ENCODE peak calls at places on chromosomes 13 and 19, in five cellular contexts. One of them, this sample, is unnamed. For H3K9me3, the result is how much of the 10 kb centered on the place peaks cover.

GRCh38 chr13:47798906-47799305 is 202.2 kb downstream of the SUCLA2 start:
- DNase-seq in neural progenitor cell: no peak
- DNase-seq in AG04450: no peak
- DNase-seq in neuronal stem cell: no peak
- DNase-seq in cardiac muscle cell: peak
- DNase-seq in this sample: no peak

GRCh38 chr13:99740261-99740979 is 231.1 kb downstream of the ZIC5 start:
- DNase-seq in neural progenitor cell: no peak
- DNase-seq in AG04450: no peak
- DNase-seq in neuronal stem cell: no peak
- DNase-seq in cardiac muscle cell: no peak
- DNase-seq in this sample: no peak

GRCh38 chr19:6963937-6964336 is 57.3 kb downstream of the MBD3L2B start:
- DNase-seq in neural progenitor cell: no peak
- DNase-seq in AG04450: no peak
- DNase-seq in neuronal stem cell: no peak
- DNase-seq in cardiac muscle cell: no peak
- DNase-seq in this sample: peak

GRCh38 chr13:113041293-113041690 is 64.3 kb upstream of the F7 start:
- DNase-seq in neural progenitor cell: no peak
- DNase-seq in AG04450: no peak
- DNase-seq in neuronal stem cell: no peak
- DNase-seq in cardiac muscle cell: no peak
- DNase-seq in this sample: no peak

GRCh38 chr13:65864039-65864438 is 1366.1 kb downstream of the PCDH9 start:
- DNase-seq in neural progenitor cell: no peak
- DNase-seq in AG04450: no peak
- DNase-seq in neuronal stem cell: no peak
- DNase-seq in cardiac muscle cell: no peak
- DNase-seq in this sample: no peak

GRCh38 chr13:79386125-79386822 is 19.8 kb downstream of the RBM26 start:
- DNase-seq in neural progenitor cell: no peak
- DNase-seq in AG04450: no peak
- DNase-seq in neuronal stem cell: no peak
- DNase-seq in cardiac muscle cell: no peak
- DNase-seq in this sample: no peak

GRCh38 chr19:34254552-34255432 is at the start of gene GARRE1:
- DNase-seq in neural progenitor cell: peak
- DNase-seq in AG04450: no peak
- DNase-seq in neuronal stem cell: peak
- DNase-seq in cardiac muscle cell: peak
- DNase-seq in this sample: peak

GRCh38 chr13:100443278-100443997 is 145.2 kb downstream of the GGACT start:
- DNase-seq in neural progenitor cell: no peak
- DNase-seq in AG04450: no peak
- DNase-seq in neuronal stem cell: no peak
- DNase-seq in cardiac muscle cell: no peak
- DNase-seq in this sample: no peak

GRCh38 chr13:113742000-113742441 is 17.0 kb upstream of the TMEM255B start:
- DNase-seq in neural progenitor cell: peak
- DNase-seq in AG04450: no peak
- DNase-seq in neuronal stem cell: no peak
- DNase-seq in cardiac muscle cell: peak
- DNase-seq in this sample: peak

GRCh38 chr19:43718627-43719377 is 2.9 kb downstream of the IRGC start:
- DNase-seq in neural progenitor cell: no peak
- DNase-seq in AG04450: no peak
- DNase-seq in neuronal stem cell: no peak
- DNase-seq in cardiac muscle cell: no peak
- DNase-seq in this sample: no peak

GRCh38 chr19:8148410-8149231 is 771 bp downstream of the FBN3 start:
- DNase-seq in neural progenitor cell: peak
- DNase-seq in AG04450: no peak
- DNase-seq in neuronal stem cell: peak
- DNase-seq in cardiac muscle cell: no peak
- DNase-seq in this sample: peak

GRCh38 chr13:46633416-46633815 is 80.4 kb downstream of the LRCH1 start:
- DNase-seq in neural progenitor cell: no peak
- DNase-seq in AG04450: peak
- DNase-seq in neuronal stem cell: no peak
- DNase-seq in cardiac muscle cell: peak
- DNase-seq in this sample: no peak

GRCh38 chr19:8468761-8469458 is 24.1 kb downstream of the HNRNPM start:
- DNase-seq in neural progenitor cell: no peak
- DNase-seq in AG04450: peak
- DNase-seq in neuronal stem cell: no peak
- DNase-seq in cardiac muscle cell: peak
- DNase-seq in this sample: no peak

GRCh38 chr19:35742121-35742724 is at the start of gene IGFLR1:
- DNase-seq in neural progenitor cell: no peak
- DNase-seq in AG04450: no peak
- DNase-seq in neuronal stem cell: no peak
- DNase-seq in cardiac muscle cell: no peak
- DNase-seq in this sample: no peak

GRCh38 chr19:40233811-40234389 is 7.4 kb upstream of the CCNP start:
- DNase-seq in neural progenitor cell: no peak
- DNase-seq in AG04450: no peak
- DNase-seq in neuronal stem cell: no peak
- DNase-seq in cardiac muscle cell: no peak
- DNase-seq in this sample: no peak

GRCh38 chr19:6997679-6998445 is 23.4 kb downstream of the MBD3L2B start:
- DNase-seq in neural progenitor cell: no peak
- DNase-seq in AG04450: no peak
- DNase-seq in neuronal stem cell: no peak
- DNase-seq in cardiac muscle cell: peak
- DNase-seq in this sample: no peak

GRCh38 chr19:19627716-19628498 is at the start of gene LPAR2:
- DNase-seq in neural progenitor cell: peak
- DNase-seq in AG04450: no peak
- DNase-seq in neuronal stem cell: peak
- DNase-seq in cardiac muscle cell: peak
- DNase-seq in this sample: no peak

GRCh38 chr13:70310720-70311119 is 202.5 kb upstream of the KLHL1 start:
- DNase-seq in neural progenitor cell: peak
- DNase-seq in AG04450: no peak
- DNase-seq in neuronal stem cell: peak
- DNase-seq in cardiac muscle cell: no peak
- DNase-seq in this sample: peak

GRCh38 chr13:101785858-101786257 is 333.4 kb downstream of the ITGBL1 start:
- DNase-seq in neural progenitor cell: peak
- DNase-seq in AG04450: no peak
- DNase-seq in neuronal stem cell: peak
- DNase-seq in cardiac muscle cell: no peak
- DNase-seq in this sample: peak

GRCh38 chr13:58463841-58464240 is 832.3 kb downstream of the PCDH17 start:
- DNase-seq in neural progenitor cell: no peak
- DNase-seq in AG04450: no peak
- DNase-seq in neuronal stem cell: no peak
- DNase-seq in cardiac muscle cell: no peak
- DNase-seq in this sample: no peak

GRCh38 chr19:18896421-18896841 is 473 bp upstream of the CERS1 start:
- DNase-seq in neural progenitor cell: peak
- DNase-seq in AG04450: no peak
- DNase-seq in neuronal stem cell: no peak
- DNase-seq in cardiac muscle cell: no peak
- DNase-seq in this sample: no peak

GRCh38 chr13:42997381-42997780 is 5.3 kb upstream of the EPSTI1 start:
- DNase-seq in neural progenitor cell: no peak
- DNase-seq in AG04450: no peak
- DNase-seq in neuronal stem cell: no peak
- DNase-seq in cardiac muscle cell: peak
- DNase-seq in this sample: no peak

GRCh38 chr13:75299913-75300862 is 181.8 kb downstream of the TBC1D4 start:
- DNase-seq in neural progenitor cell: no peak
- DNase-seq in AG04450: no peak
- DNase-seq in neuronal stem cell: no peak
- DNase-seq in cardiac muscle cell: peak
- DNase-seq in this sample: no peak

GRCh38 chr13:91185294-91185863 is 162.1 kb upstream of the MIR17HG start:
- DNase-seq in neural progenitor cell: peak
- DNase-seq in AG04450: no peak
- DNase-seq in neuronal stem cell: no peak
- DNase-seq in cardiac muscle cell: peak
- DNase-seq in this sample: no peak

GRCh38 chr19:6536138-6536671 is 5.4 kb downstream of the TNFSF9 start:
- DNase-seq in neural progenitor cell: peak
- DNase-seq in AG04450: no peak
- DNase-seq in neuronal stem cell: no peak
- DNase-seq in cardiac muscle cell: peak
- DNase-seq in this sample: peak

GRCh38 chr13:51729853-51730553 is 74.0 kb downstream of the DHRS12 start:
- DNase-seq in neural progenitor cell: no peak
- DNase-seq in AG04450: peak
- DNase-seq in neuronal stem cell: no peak
- DNase-seq in cardiac muscle cell: peak
- DNase-seq in this sample: no peak

GRCh38 chr19:1211494-1212234 is 6.1 kb downstream of the STK11 start:
- DNase-seq in neural progenitor cell: peak
- DNase-seq in AG04450: no peak
- DNase-seq in neuronal stem cell: no peak
- DNase-seq in cardiac muscle cell: peak
- DNase-seq in this sample: no peak

GRCh38 chr13:19055611-19056010 is 126.0 kb downstream of the TUBA3C start:
- DNase-seq in neural progenitor cell: no peak
- DNase-seq in AG04450: no peak
- DNase-seq in neuronal stem cell: no peak
- DNase-seq in cardiac muscle cell: no peak
- DNase-seq in this sample: no peak
- H3K9me3 ChIP-seq in neural progenitor cell: under half
- H3K9me3 ChIP-seq in AG04450: half or more
- H3K9me3 ChIP-seq in neuronal stem cell: half or more
- H3K9me3 ChIP-seq in cardiac muscle cell: under half
- H3K9me3 ChIP-seq in this sample: under half

DNA sequence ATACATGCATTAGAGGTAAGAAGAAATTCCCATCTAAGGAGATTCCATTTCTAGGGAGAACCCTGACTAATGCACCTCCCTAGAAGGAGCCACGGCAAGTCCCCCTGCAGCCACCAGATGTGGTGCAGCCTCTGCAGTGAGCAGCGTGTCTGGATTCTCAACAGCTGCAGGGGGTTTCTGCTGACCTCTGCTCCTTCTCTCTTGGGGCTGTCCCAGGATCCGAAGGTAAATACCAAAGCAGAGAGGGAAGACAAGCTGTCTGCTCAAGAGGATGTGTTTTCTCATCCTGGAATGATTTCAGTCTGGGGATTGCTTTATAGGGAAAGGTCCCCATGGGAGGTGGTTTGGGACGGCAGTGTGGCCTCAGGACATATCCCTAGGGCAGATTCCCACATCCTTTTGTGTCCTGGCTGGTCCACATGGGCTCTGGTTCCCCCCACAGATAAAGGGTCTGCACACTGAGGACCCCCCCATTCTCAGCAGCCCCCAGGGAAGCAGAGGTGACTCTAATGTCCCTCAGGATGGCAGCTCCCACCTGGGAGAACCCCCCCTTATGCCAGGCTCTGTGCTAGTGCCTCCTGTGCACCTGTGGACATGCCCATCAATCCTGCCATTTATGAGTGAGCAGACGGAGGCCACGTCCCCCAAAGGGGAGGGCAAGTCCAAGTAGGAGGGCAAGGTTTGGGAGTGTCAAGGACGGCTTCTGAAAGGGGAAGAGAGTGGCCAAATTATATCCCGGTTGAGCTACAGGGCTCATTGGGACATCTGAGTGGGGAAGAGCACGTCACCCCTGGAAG is 10.3 kb upstream of the OR10H5 start:
- DNase-seq in neural progenitor cell: no peak
- DNase-seq in AG04450: no peak
- DNase-seq in neuronal stem cell: no peak
- DNase-seq in cardiac muscle cell: no peak
- DNase-seq in this sample: no peak
- H3K9me3 ChIP-seq in neural progenitor cell: under half
- H3K9me3 ChIP-seq in AG04450: under half
- H3K9me3 ChIP-seq in neuronal stem cell: under half
- H3K9me3 ChIP-seq in cardiac muscle cell: under half
- H3K9me3 ChIP-seq in this sample: under half

DNA sequence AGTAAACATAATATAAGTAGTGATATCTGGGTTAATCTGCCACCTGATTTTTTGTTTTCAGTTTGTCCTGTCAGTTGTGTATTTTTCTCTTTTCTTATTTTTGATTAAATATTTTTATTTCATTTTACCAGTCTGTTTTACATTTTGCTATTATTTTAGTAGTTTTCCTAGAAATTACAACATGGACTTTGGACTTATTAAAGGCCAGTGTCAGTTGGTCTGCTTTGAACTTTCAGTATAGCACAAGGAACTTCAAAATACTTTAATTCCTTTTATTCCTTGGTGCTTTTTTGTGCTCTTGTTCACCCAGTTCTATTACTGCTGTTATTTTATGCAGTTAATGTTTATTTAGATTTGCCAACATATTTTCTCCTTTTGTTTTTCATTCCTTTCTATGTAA is 149.6 kb downstream of the PDS5B start:
- DNase-seq in neural progenitor cell: no peak
- DNase-seq in AG04450: no peak
- DNase-seq in neuronal stem cell: no peak
- DNase-seq in cardiac muscle cell: no peak
- DNase-seq in this sample: no peak
- H3K9me3 ChIP-seq in neural progenitor cell: under half
- H3K9me3 ChIP-seq in AG04450: under half
- H3K9me3 ChIP-seq in neuronal stem cell: under half
- H3K9me3 ChIP-seq in cardiac muscle cell: under half
- H3K9me3 ChIP-seq in this sample: under half

GRCh38 chr19:4602915-4603314 is 36.4 kb upstream of the TNFAIP8L1 start:
- DNase-seq in neural progenitor cell: no peak
- DNase-seq in AG04450: no peak
- DNase-seq in neuronal stem cell: no peak
- DNase-seq in cardiac muscle cell: no peak
- DNase-seq in this sample: no peak

GRCh38 chr19:4606921-4607678 is 32.2 kb upstream of the TNFAIP8L1 start:
- DNase-seq in neural progenitor cell: peak
- DNase-seq in AG04450: no peak
- DNase-seq in neuronal stem cell: peak
- DNase-seq in cardiac muscle cell: peak
- DNase-seq in this sample: peak

GRCh38 chr19:4604912-4605311 is 34.4 kb upstream of the TNFAIP8L1 start:
- DNase-seq in neural progenitor cell: no peak
- DNase-seq in AG04450: no peak
- DNase-seq in neuronal stem cell: no peak
- DNase-seq in cardiac muscle cell: no peak
- DNase-seq in this sample: no peak

GRCh38 chr19:4609878-4610511 is 29.3 kb upstream of the TNFAIP8L1 start:
- DNase-seq in neural progenitor cell: no peak
- DNase-seq in AG04450: no peak
- DNase-seq in neuronal stem cell: no peak
- DNase-seq in cardiac muscle cell: no peak
- DNase-seq in this sample: peak

GRCh38 chr19:4606181-4606580 is 33.1 kb upstream of the TNFAIP8L1 start:
- DNase-seq in neural progenitor cell: no peak
- DNase-seq in AG04450: no peak
- DNase-seq in neuronal stem cell: no peak
- DNase-seq in cardiac muscle cell: no peak
- DNase-seq in this sample: no peak
- H3K9me3 ChIP-seq in neural progenitor cell: under half
- H3K9me3 ChIP-seq in AG04450: under half
- H3K9me3 ChIP-seq in neuronal stem cell: under half
- H3K9me3 ChIP-seq in cardiac muscle cell: under half
- H3K9me3 ChIP-seq in this sample: under half